ENCODE peak calls at places on chromosomes 3 and 15, in six cellular contexts. D is mesenchymal stem cell, X is H9, G is IMR-90, M is neuronal stem cell, K is H1. R is an unnamed sample.

GRCh38 chr3:66722675-66723074 is 221.9 kb upstream of the LRIG1 start:
- DNase-seq in D (peak), X (no peak), G (peak), M (no peak), K (no peak), R (peak)

GRCh38 chr3:193803288-193803687 is 210.3 kb downstream of the OPA1 start:
- DNase-seq in D (no peak), X (no peak), G (no peak), M (no peak), K (no peak), R (no peak)

GRCh38 chr3:152998554-152998953 is 163.5 kb upstream of the RAP2B start:
- DNase-seq in D (no peak), X (no peak), G (no peak), M (no peak), K (no peak), R (no peak)

GRCh38 chr15:91529534-91529933 is 324.0 kb upstream of the SLCO3A1 start:
- DNase-seq in D (no peak), X (no peak), G (no peak), M (no peak), K (no peak), R (no peak)

GRCh38 chr3:135141092-135141491 is 346.0 kb downstream of the EPHB1 start:
- DNase-seq in D (no peak), X (no peak), G (no peak), M (no peak), K (no peak), R (no peak)

GRCh38 chr3:39644176-39644575 is 165.2 kb upstream of the MYRIP start:
- DNase-seq in D (peak), X (no peak), G (peak), M (no peak), K (no peak), R (no peak)

GRCh38 chr15:82743810-82744209 is 34.1 kb upstream of the AP3B2 start:
- DNase-seq in D (no peak), X (no peak), G (no peak), M (no peak), K (no peak), R (no peak)

GRCh38 chr15:66842710-66843441 is 140.8 kb downstream of the SMAD6 start:
- DNase-seq in D (peak), X (no peak), G (peak), M (no peak), K (no peak), R (peak)

GRCh38 chr3:194632983-194633348 is 253 bp downstream of the TMEM44 start:
- DNase-seq in D (peak), X (no peak), G (no peak), M (peak), K (no peak), R (peak)

GRCh38 chr15:36109943-36110658 is 469.3 kb upstream of the CDIN1 start:
- DNase-seq in D (peak), X (no peak), G (peak), M (no peak), K (no peak), R (no peak)

GRCh38 chr15:82709081-82709420 is 624 bp downstream of the AP3B2 start:
- DNase-seq in D (peak), X (peak), G (no peak), M (no peak), K (no peak), R (peak)

GRCh38 chr15:91954211-91954804 is 100.8 kb downstream of the SLCO3A1 start:
- DNase-seq in D (no peak), X (no peak), G (no peak), M (no peak), K (no peak), R (no peak)

GRCh38 chr3:156776871-156777270 is 49.3 kb upstream of the LEKR1 start:
- DNase-seq in D (no peak), X (no peak), G (no peak), M (no peak), K (no peak), R (no peak)

GRCh38 chr15:91469627-91470567 is 369.8 kb downstream of the SV2B start:
- DNase-seq in D (no peak), X (no peak), G (no peak), M (no peak), K (no peak), R (no peak)

GRCh38 chr3:23728651-23729117 is 77.1 kb upstream of the UBE2E1 start:
- DNase-seq in D (peak), X (no peak), G (peak), M (no peak), K (no peak), R (peak)

GRCh38 chr15:92665100-92665555 is 9.6 kb upstream of the FAM174B start:
- DNase-seq in D (peak), X (no peak), G (peak), M (no peak), K (no peak), R (peak)

GRCh38 chr15:65050270-65050669 is 5.1 kb downstream of the SLC51B start:
- DNase-seq in D (no peak), X (no peak), G (peak), M (no peak), K (no peak), R (no peak)

GRCh38 chr3:127288921-127289645 is 1.2 kb upstream of the PRR20G start:
- DNase-seq in D (no peak), X (peak), G (no peak), M (no peak), K (no peak), R (peak)

GRCh38 chr15:70099966-70100494 is 2.3 kb upstream of the TLE3 start:
- DNase-seq in D (peak), X (no peak), G (no peak), M (no peak), K (no peak), R (peak)

GRCh38 chr3:97121386-97121785 is 307.0 kb downstream of the EPHA6 start:
- DNase-seq in D (no peak), X (no peak), G (no peak), M (no peak), K (no peak), R (no peak)

GRCh38 chr15:78341057-78341763 is 1.1 kb downstream of the CRABP1 start:
- DNase-seq in D (no peak), X (peak), G (no peak), M (no peak), K (no peak), R (peak)

GRCh38 chr3:13507791-13508339 is 27.8 kb downstream of the HDAC11 start:
- DNase-seq in D (peak), X (no peak), G (peak), M (no peak), K (no peak), R (peak)

GRCh38 chr15:45795487-45796069 is 160.7 kb downstream of the SQOR start:
- DNase-seq in D (peak), X (peak), G (peak), M (peak), K (peak), R (peak)

GRCh38 chr15:43514241-43515057 is 3.0 kb upstream of the MAP1A start:
- DNase-seq in D (peak), X (peak), G (peak), M (no peak), K (no peak), R (peak)

GRCh38 chr3:148943531-148944200 is 47.7 kb upstream of the GYG1 start:
- DNase-seq in D (peak), X (no peak), G (peak), M (no peak), K (no peak), R (peak)

GRCh38 chr3:99648091-99648490 is 9.7 kb downstream of the COL8A1 start:
- DNase-seq in D (peak), X (no peak), G (peak), M (no peak), K (no peak), R (no peak)

GRCh38 chr15:66405605-66406004 is 18.9 kb downstream of the MAP2K1 start:
- DNase-seq in D (no peak), X (no peak), G (peak), M (no peak), K (no peak), R (no peak)

GRCh38 chr3:190375250-190375649 is 12.7 kb upstream of the CLDN16 start:
- DNase-seq in D (no peak), X (no peak), G (no peak), M (no peak), K (no peak), R (peak)

DNA sequence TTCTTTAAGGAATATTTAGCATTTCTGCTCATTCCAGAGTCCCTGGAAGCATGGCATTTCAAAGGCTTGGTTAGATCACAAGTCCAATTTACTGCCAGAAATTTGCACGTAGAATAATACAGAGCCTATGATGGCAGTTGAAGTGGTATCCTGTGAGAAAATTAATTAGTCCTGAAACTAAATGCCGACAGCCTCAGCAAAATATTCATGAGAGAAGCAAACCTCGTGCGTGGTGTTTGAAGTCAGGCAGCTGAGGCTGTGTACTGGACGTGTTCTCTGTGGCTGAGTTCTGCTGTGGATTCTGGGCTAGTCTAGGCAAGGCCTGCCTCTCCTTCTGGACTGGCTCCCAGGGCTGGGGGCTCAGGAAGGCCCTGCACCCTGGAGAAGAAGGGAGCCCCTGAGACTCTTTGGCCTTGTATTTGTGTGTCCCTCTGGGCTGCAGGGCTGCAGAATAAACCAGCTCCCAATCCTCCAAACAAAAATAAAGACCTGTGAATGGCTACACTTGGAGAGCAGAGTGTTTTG is 106.6 kb downstream of the APBA2 start:
- DNase-seq in D (no peak), X (no peak), G (no peak), M (no peak), K (no peak), R (no peak)
- H2BK15ac ChIP-seq in D (no peak), X (no peak), G (no peak), M (no peak), K (no peak), R (no peak)

GRCh38 chr3:44117736-44118135 is 124.0 kb upstream of the TOPAZ1 start:
- DNase-seq in D (no peak), X (no peak), G (no peak), M (no peak), K (no peak), R (peak)
- H2BK15ac ChIP-seq in D (no peak), X (no peak), G (no peak), M (no peak), K (no peak), R (no peak)

GRCh38 chr3:102233881-102234280 is 200.9 kb upstream of the ZPLD1 start:
- DNase-seq in D (no peak), X (no peak), G (no peak), M (no peak), K (no peak), R (no peak)
- H2BK15ac ChIP-seq in D (no peak), X (no peak), G (no peak), M (no peak), K (no peak), R (no peak)

GRCh38 chr15:34064443-34064842 is 25.4 kb upstream of the AVEN start:
- DNase-seq in D (no peak), X (no peak), G (no peak), M (no peak), K (no peak), R (no peak)
- H2BK15ac ChIP-seq in D (no peak), X (no peak), G (no peak), M (no peak), K (no peak), R (no peak)

GRCh38 chr15:68231102-68231818 is 1.7 kb upstream of the CLN6 start:
- DNase-seq in D (no peak), X (no peak), G (no peak), M (no peak), K (no peak), R (no peak)
- H2BK15ac ChIP-seq in D (peak), X (no peak), G (no peak), M (no peak), K (no peak), R (no peak)

GRCh38 chr3:52428151-52429005 is 16.5 kb downstream of the SEMA3G start:
- DNase-seq in D (peak), X (peak), G (peak), M (peak), K (no peak), R (peak)
- H2BK15ac ChIP-seq in D (no peak), X (no peak), G (no peak), M (no peak), K (no peak), R (no peak)

DNA sequence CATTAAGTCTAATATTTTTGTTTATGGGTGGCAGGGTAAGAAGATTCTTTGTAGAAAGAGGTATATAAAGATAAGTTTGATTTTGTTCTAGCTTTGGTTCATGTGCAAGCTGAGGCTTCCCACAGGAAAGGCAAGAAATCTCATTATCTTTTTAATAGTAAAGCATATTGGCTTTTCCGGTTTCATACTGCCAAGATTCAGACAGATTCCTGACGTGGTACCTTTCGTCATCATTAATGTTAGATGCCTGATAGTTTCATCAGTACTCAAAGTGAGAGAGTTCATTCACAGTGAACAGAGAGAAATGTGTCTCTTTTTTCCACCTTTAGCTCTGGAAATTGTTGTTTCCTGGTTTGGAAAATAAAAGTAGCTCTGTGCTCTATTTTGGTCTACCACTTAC is 16.5 kb downstream of the TPM1 start:
- DNase-seq in D (no peak), X (no peak), G (no peak), M (no peak), K (no peak), R (no peak)
- H2BK15ac ChIP-seq in D (no peak), X (no peak), G (no peak), M (no peak), K (no peak), R (no peak)

GRCh38 chr3:72248389-72248761 is 463.4 kb upstream of the PROK2 start:
- DNase-seq in D (no peak), X (no peak), G (no peak), M (no peak), K (no peak), R (no peak)

GRCh38 chr3:72247126-72247525 is 462.2 kb upstream of the PROK2 start:
- DNase-seq in D (no peak), X (no peak), G (no peak), M (no peak), K (no peak), R (no peak)

GRCh38 chr3:72245183-72245811 is 460.3 kb upstream of the PROK2 start:
- DNase-seq in D (no peak), X (no peak), G (no peak), M (no peak), K (no peak), R (no peak)

GRCh38 chr3:72247645-72248388 is 462.9 kb upstream of the PROK2 start:
- DNase-seq in D (no peak), X (no peak), G (no peak), M (no peak), K (no peak), R (no peak)

DNA sequence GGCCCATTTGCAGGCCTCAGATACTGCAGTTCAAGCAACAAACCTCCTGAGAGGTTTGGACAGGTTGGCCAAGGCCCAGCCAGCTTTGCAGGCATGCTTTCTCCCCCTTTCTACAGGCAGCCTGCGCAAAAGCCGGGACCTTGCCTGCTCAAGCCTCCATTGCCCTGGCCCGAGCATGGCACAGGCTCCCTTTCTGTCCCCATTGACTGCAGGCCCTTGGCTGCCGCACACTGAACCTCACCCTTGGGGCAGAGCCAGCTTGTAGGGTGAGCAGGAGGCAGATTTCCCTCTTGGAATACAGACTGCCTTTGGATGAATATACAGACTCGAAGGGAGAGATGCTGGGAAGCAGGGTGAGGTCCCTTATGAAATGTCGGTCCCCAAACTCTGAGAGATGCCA is 461.7 kb upstream of the PROK2 start:
- DNase-seq in D (no peak), X (no peak), G (no peak), M (no peak), K (no peak), R (no peak)
- H2BK15ac ChIP-seq in D (no peak), X (no peak), G (no peak), M (no peak), K (no peak), R (no peak)

R was measured in mesendoderm.